ENCODE peak calls at places on chromosomes 1 and 21, in four cellular contexts. C, E, J and F are unnamed samples.
A peak's percentile ranks its signal among the peaks of the same experiment; 100 is the strongest.

GRCh38 chr1:118563969-118564951 is 379.2 kb upstream of the SPAG17 start:
- DNase-seq in C (no peak), E (no peak), J (no peak), F (no peak)

GRCh38 chr1:169511339-169512028 is 25.7 kb upstream of the SLC19A2 start:
- DNase-seq in C (no peak), E (no peak), J (no peak), F (no peak)

GRCh38 chr1:29475256-29475800 is 239.0 kb downstream of the PTPRU start:
- DNase-seq in C (no peak), E (no peak), J (no peak), F (no peak)

GRCh38 chr1:54501849-54502248 is 46.2 kb upstream of the ACOT11 start:
- DNase-seq in C (no peak), E (no peak), J (no peak), F (no peak)

GRCh38 chr1:155174334-155175280 is 958 bp downstream of the TRIM46 start:
- DNase-seq in C (no peak), E (peak; percentile 38), J (peak; percentile 60), F (peak; percentile 55)

GRCh38 chr1:90753556-90753955 is 36.5 kb upstream of the BARHL2 start:
- DNase-seq in C (no peak), E (no peak), J (no peak), F (no peak)

GRCh38 chr1:1040004-1040991 is 20.4 kb downstream of the AGRN start:
- DNase-seq in C (peak; percentile 59), E (peak; percentile 82), J (peak; percentile 79), F (peak; percentile 79)

GRCh38 chr1:87450615-87451209 is 122.0 kb downstream of the LMO4 start:
- DNase-seq in C (no peak), E (peak; percentile 44), J (no peak), F (no peak)

GRCh38 chr1:111862599-111862998 is 106.9 kb downstream of the DDX20 start:
- DNase-seq in C (no peak), E (no peak), J (no peak), F (peak; percentile 88)

GRCh38 chr1:54463259-54464030 is 57.3 kb upstream of the SSBP3 start:
- DNase-seq in C (no peak), E (no peak), J (no peak), F (no peak)

GRCh38 chr21:14306143-14306907 is 76.6 kb downstream of the HSPA13 start:
- DNase-seq in C (no peak), E (no peak), J (no peak), F (no peak)

GRCh38 chr1:155954645-155955044 is 13.2 kb downstream of the RXFP4 start:
- DNase-seq in C (no peak), E (no peak), J (no peak), F (no peak)

GRCh38 chr1:37184789-37185188 is 150.5 kb upstream of the GRIK3 start:
- DNase-seq in C (no peak), E (no peak), J (no peak), F (no peak)

GRCh38 chr1:1060281-1061000 is 13.7 kb downstream of the RNF223 start:
- DNase-seq in C (no peak), E (no peak), J (no peak), F (no peak)

GRCh38 chr1:39360726-39361125 is 130.7 kb upstream of the BMP8A start:
- DNase-seq in C (no peak), E (no peak), J (no peak), F (no peak)

GRCh38 chr1:19044975-19045831 is 88.7 kb upstream of the IFFO2 start:
- DNase-seq in C (no peak), E (no peak), J (no peak), F (peak; percentile 46)

GRCh38 chr21:28099296-28099695 is 893.4 kb downstream of the LTN1 start:
- DNase-seq in C (no peak), E (no peak), J (peak; percentile 59), F (no peak)

GRCh38 chr1:116506132-116507004 is 64.5 kb downstream of the CD58 start:
- DNase-seq in C (no peak), E (no peak), J (no peak), F (no peak)

GRCh38 chr21:34996304-34997081 is 52.6 kb downstream of the RUNX1 start:
- DNase-seq in C (no peak), E (no peak), J (no peak), F (no peak)

GRCh38 chr1:2942410-2942809 is 78.9 kb upstream of the ACTRT2 start:
- DNase-seq in C (no peak), E (no peak), J (peak; percentile 34), F (peak; percentile 40)
- H3K9me3 ChIP-seq in C (no peaks in the 10 kb centered on the region), E (peaks cover 11% of the 10 kb centered on the region), J (no peaks in the 10 kb centered on the region), F (no peaks in the 10 kb centered on the region)

DNA sequence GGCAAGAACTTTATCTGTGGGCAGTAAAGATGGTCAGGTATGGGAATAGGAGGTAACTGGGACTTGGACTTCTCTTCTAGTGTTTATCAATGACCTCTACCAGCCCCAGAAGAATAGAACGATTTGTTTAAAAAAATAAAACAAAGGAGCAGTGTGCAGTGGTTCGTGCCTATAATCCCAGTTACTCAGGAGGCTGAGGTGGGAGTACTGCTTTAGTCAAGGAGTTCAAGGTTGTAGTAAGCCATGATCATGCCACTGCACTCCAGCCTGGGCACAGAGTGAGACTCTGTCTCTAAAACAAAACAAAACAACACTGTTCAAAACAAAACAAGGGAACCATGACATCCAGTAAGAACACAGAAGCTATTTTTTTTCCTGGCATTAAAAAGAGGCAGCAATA is 4.3 kb downstream of the RNF19B start:
- DNase-seq in C (no peak), E (no peak), J (no peak), F (no peak)
- H3K27ac ChIP-seq in C (no peak overlapping the region), E (no peak overlapping the region), J (no peak overlapping the region), F (no peak overlapping the region)

GRCh38 chr1:70919924-70920323 is 127.7 kb downstream of the PTGER3 start:
- DNase-seq in C (no peak), E (no peak), J (no peak), F (no peak)

GRCh38 chr1:70922196-70922595 is 125.4 kb downstream of the PTGER3 start:
- DNase-seq in C (no peak), E (no peak), J (no peak), F (no peak)
- H3K9me3 ChIP-seq in C (no peaks in the 10 kb centered on the region), E (no peaks in the 10 kb centered on the region), J (no peaks in the 10 kb centered on the region), F (no peaks in the 10 kb centered on the region)

GRCh38 chr1:22806584-22806983 is 95.9 kb downstream of the EPHB2 start:
- DNase-seq in C (no peak), E (no peak), J (no peak), F (no peak)
- H3K27ac ChIP-seq in C (no peak overlapping the region), E (no peak overlapping the region), J (no peak overlapping the region), F (no peak overlapping the region)

GRCh38 chr21:25169370-25169769 is 437.9 kb downstream of the MRPL39 start:
- DNase-seq in C (no peak), E (no peak), J (no peak), F (no peak)
- H3K9me3 ChIP-seq in C (no peaks in the 10 kb centered on the region), E (peaks cover 13% of the 10 kb centered on the region), J (peaks cover 5% of the 10 kb centered on the region), F (no peaks in the 10 kb centered on the region)

DNA sequence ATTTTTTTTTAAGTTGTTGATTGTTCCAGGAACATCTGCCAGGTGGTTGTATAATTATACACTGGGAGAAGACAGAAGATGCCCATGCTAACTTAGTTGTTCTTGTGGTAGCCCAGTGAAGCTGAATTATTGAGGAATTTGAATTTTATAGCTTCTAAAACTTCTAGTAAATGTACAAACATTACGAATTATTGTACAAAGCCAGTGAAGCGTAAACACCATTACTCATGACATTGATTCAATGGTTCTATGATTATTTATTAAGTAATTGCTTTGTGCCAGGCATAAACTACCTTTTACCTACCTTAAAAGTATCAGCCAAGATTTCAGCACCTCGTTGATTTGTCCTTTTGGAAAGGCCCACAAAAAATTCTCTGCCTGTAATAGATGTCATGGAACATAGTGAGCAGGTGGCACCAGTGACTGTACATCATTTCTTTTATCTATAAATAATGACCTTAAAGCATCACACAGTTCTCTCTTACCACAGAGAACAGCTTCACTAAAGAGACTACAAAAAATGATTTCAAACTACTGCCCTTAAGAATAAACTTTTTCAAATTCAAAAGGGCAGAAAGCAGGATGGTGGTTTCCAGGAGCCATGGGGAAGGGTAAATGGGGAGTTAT is 74.9 kb upstream of the BCL10 start:
- DNase-seq in C (no peak), E (no peak), J (no peak), F (no peak)
- H3K27ac ChIP-seq in C (no peak overlapping the region), E (no peak overlapping the region), J (no peak overlapping the region), F (no peak overlapping the region)

DNA sequence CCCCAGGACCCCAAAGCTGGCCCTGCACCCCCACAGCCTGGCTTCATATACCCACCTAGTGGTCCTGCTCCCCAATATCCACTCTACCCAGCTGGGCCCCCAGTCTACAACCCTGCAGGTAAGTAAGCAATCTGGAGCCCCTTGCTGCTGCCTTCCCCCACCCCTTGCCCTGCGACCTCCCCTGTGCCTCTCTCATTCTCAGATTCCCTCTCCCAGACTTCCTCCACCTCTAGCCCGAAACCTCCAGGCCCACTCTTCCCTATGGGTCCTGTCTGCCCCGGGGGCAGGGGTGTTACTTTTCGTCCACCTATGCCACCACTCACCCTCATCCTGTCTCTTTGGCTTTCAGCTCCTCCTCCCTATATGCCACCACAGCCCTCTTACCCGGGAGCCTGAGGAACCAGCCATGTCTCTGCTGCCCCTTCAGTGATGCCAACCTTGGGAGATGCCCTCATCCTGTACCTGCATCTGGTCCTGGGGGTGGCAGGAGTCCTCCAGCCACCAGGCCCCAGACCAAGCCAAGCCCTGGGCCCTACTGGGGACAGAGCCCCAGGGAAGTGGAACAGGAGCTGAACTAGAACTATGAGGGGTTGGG is 2.9 kb downstream of the SHISA4 start:
- DNase-seq in C (no peak), E (no peak), J (no peak), F (no peak)
- H3K9me3 ChIP-seq in C (no peaks in the 10 kb centered on the region), E (no peaks in the 10 kb centered on the region), J (no peaks in the 10 kb centered on the region), F (no peaks in the 10 kb centered on the region)

GRCh38 chr1:51000651-51001050 is 30.6 kb downstream of the CDKN2C start:
- DNase-seq in C (no peak), E (no peak), J (no peak), F (no peak)
- H3K27ac ChIP-seq in C (no peak overlapping the region), E (no peak overlapping the region), J (no peak overlapping the region), F (no peak overlapping the region)

DNA sequence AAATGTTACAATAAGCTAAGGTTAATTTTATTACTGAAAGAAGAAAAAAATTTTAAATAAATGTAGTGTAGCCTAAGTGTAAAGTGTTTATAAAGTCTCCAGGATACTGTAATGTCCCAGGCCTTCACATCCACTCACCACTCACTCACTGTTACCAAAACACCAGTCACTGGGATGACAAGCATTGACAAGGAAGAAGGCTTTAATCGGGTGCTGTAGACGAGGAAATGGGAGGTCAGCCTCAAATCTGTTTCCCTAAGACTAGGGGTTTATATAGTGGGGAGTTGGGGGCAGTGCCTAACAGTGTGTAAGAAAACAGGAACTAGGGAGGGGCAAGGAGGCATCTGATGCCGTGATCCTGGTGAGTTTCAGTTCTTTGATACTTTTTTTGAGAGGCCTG is 69.4 kb downstream of the CHRM3 start:
- DNase-seq in C (no peak), E (no peak), J (no peak), F (no peak)
- H3K9me3 ChIP-seq in C (no peaks in the 10 kb centered on the region), E (no peaks in the 10 kb centered on the region), J (no peaks in the 10 kb centered on the region), F (no peaks in the 10 kb centered on the region)